ENCODE peak calls at places on chromosomes 12 and 14, in eight cellular contexts. One of them, this sample, is unnamed.
A peak's percentile ranks its signal among the peaks of the same experiment; 100 is the strongest.

GRCh38 chr12:106994579-106995220 is 7.8 kb upstream of the MTERF2 start:
- DNase-seq in MM.1S: no peak
- DNase-seq in gastrocnemius medialis: no peak
- DNase-seq in neural progenitor cell: no peak
- DNase-seq in SK-N-SH: no peak
- DNase-seq in IMR-90: peak; percentile 74
- DNase-seq in astrocyte: peak; percentile 56
- DNase-seq in A549: peak; percentile 56
- DNase-seq in this sample: no peak

GRCh38 chr14:99731536-99732435 is 47.7 kb downstream of the CYP46A1 start:
- DNase-seq in MM.1S: no peak
- DNase-seq in gastrocnemius medialis: peak; percentile 1
- DNase-seq in neural progenitor cell: no peak
- DNase-seq in SK-N-SH: no peak
- DNase-seq in IMR-90: no peak
- DNase-seq in astrocyte: no peak
- DNase-seq in A549: no peak
- DNase-seq in this sample: peak; percentile 72

GRCh38 chr14:104873380-104874055 is 8.4 kb downstream of the CEP170B start:
- DNase-seq in MM.1S: no peak
- DNase-seq in gastrocnemius medialis: no peak
- DNase-seq in neural progenitor cell: no peak
- DNase-seq in SK-N-SH: no peak
- DNase-seq in IMR-90: no peak
- DNase-seq in astrocyte: no peak
- DNase-seq in A549: no peak
- DNase-seq in this sample: no peak

GRCh38 chr14:32470161-32470705 is 141.1 kb downstream of the AKAP6 start:
- DNase-seq in MM.1S: no peak
- DNase-seq in gastrocnemius medialis: no peak
- DNase-seq in neural progenitor cell: no peak
- DNase-seq in SK-N-SH: no peak
- DNase-seq in IMR-90: peak; percentile 54
- DNase-seq in astrocyte: no peak
- DNase-seq in A549: no peak
- DNase-seq in this sample: no peak

GRCh38 chr14:24432259-24433131 is 2.7 kb downstream of the KHNYN start:
- DNase-seq in MM.1S: no peak
- DNase-seq in gastrocnemius medialis: no peak
- DNase-seq in neural progenitor cell: no peak
- DNase-seq in SK-N-SH: peak; percentile 17
- DNase-seq in IMR-90: peak; percentile 26
- DNase-seq in astrocyte: no peak
- DNase-seq in A549: no peak
- DNase-seq in this sample: no peak

GRCh38 chr12:62763827-62764226 is 171.1 kb downstream of the PPM1H start:
- DNase-seq in MM.1S: no peak
- DNase-seq in gastrocnemius medialis: no peak
- DNase-seq in neural progenitor cell: no peak
- DNase-seq in SK-N-SH: no peak
- DNase-seq in IMR-90: no peak
- DNase-seq in astrocyte: no peak
- DNase-seq in A549: no peak
- DNase-seq in this sample: no peak

GRCh38 chr12:90859591-90859990 is 95.4 kb downstream of the CCER1 start:
- DNase-seq in MM.1S: no peak
- DNase-seq in gastrocnemius medialis: no peak
- DNase-seq in neural progenitor cell: no peak
- DNase-seq in SK-N-SH: no peak
- DNase-seq in IMR-90: no peak
- DNase-seq in astrocyte: no peak
- DNase-seq in A549: no peak
- DNase-seq in this sample: no peak

GRCh38 chr12:83016226-83016835 is 329.6 kb downstream of the TMTC2 start:
- DNase-seq in MM.1S: no peak
- DNase-seq in gastrocnemius medialis: peak; percentile 19
- DNase-seq in neural progenitor cell: no peak
- DNase-seq in SK-N-SH: no peak
- DNase-seq in IMR-90: peak; percentile 89
- DNase-seq in astrocyte: peak; percentile 91
- DNase-seq in A549: peak; percentile 62
- DNase-seq in this sample: no peak

GRCh38 chr12:121861549-121862254 is 3.0 kb upstream of the HPD start:
- DNase-seq in MM.1S: peak; percentile 6
- DNase-seq in gastrocnemius medialis: no peak
- DNase-seq in neural progenitor cell: peak; percentile 44
- DNase-seq in SK-N-SH: peak; percentile 60
- DNase-seq in IMR-90: peak; percentile 38
- DNase-seq in astrocyte: peak; percentile 16
- DNase-seq in A549: no peak
- DNase-seq in this sample: no peak

GRCh38 chr12:3202734-3203446 is 125.7 kb downstream of the TSPAN9 start:
- DNase-seq in MM.1S: peak; percentile 37
- DNase-seq in gastrocnemius medialis: no peak
- DNase-seq in neural progenitor cell: peak; percentile 76
- DNase-seq in SK-N-SH: peak; percentile 83
- DNase-seq in IMR-90: peak; percentile 34
- DNase-seq in astrocyte: no peak
- DNase-seq in A549: peak; percentile 47
- DNase-seq in this sample: no peak

GRCh38 chr14:72775923-72776554 is 117.9 kb downstream of the DPF3 start:
- DNase-seq in MM.1S: no peak
- DNase-seq in gastrocnemius medialis: no peak
- DNase-seq in neural progenitor cell: no peak
- DNase-seq in SK-N-SH: no peak
- DNase-seq in IMR-90: no peak
- DNase-seq in astrocyte: no peak
- DNase-seq in A549: no peak
- DNase-seq in this sample: no peak

GRCh38 chr12:95857151-95857550 is 1.6 kb upstream of the SNRPF start:
- DNase-seq in MM.1S: no peak
- DNase-seq in gastrocnemius medialis: no peak
- DNase-seq in neural progenitor cell: no peak
- DNase-seq in SK-N-SH: no peak
- DNase-seq in IMR-90: no peak
- DNase-seq in astrocyte: no peak
- DNase-seq in A549: peak; percentile 20
- DNase-seq in this sample: no peak

GRCh38 chr12:32039341-32039740 is 67.3 kb upstream of the BICD1 start:
- DNase-seq in MM.1S: no peak
- DNase-seq in gastrocnemius medialis: no peak
- DNase-seq in neural progenitor cell: no peak
- DNase-seq in SK-N-SH: peak; percentile 74
- DNase-seq in IMR-90: peak; percentile 20
- DNase-seq in astrocyte: no peak
- DNase-seq in A549: no peak
- DNase-seq in this sample: no peak

GRCh38 chr12:30021046-30021833 is 237.5 kb upstream of the TMTC1 start:
- DNase-seq in MM.1S: no peak
- DNase-seq in gastrocnemius medialis: no peak
- DNase-seq in neural progenitor cell: no peak
- DNase-seq in SK-N-SH: no peak
- DNase-seq in IMR-90: peak; percentile 37
- DNase-seq in astrocyte: no peak
- DNase-seq in A549: no peak
- DNase-seq in this sample: no peak

GRCh38 chr14:90815817-90816662 is at the start of gene TTC7B:
- DNase-seq in MM.1S: peak; percentile 10
- DNase-seq in gastrocnemius medialis: no peak
- DNase-seq in neural progenitor cell: peak; percentile 86
- DNase-seq in SK-N-SH: peak; percentile 99
- DNase-seq in IMR-90: peak; percentile 24
- DNase-seq in astrocyte: no peak
- DNase-seq in A549: no peak
- DNase-seq in this sample: no peak

GRCh38 chr12:120928864-120929652 is 24.9 kb upstream of the SPPL3 start:
- DNase-seq in MM.1S: no peak
- DNase-seq in gastrocnemius medialis: no peak
- DNase-seq in neural progenitor cell: peak; percentile 46
- DNase-seq in SK-N-SH: no peak
- DNase-seq in IMR-90: no peak
- DNase-seq in astrocyte: no peak
- DNase-seq in A549: no peak
- DNase-seq in this sample: peak; percentile 78

GRCh38 chr14:49995162-49995561 is 102.3 kb downstream of the ARF6 start:
- DNase-seq in MM.1S: no peak
- DNase-seq in gastrocnemius medialis: no peak
- DNase-seq in neural progenitor cell: no peak
- DNase-seq in SK-N-SH: no peak
- DNase-seq in IMR-90: peak; percentile 39
- DNase-seq in astrocyte: no peak
- DNase-seq in A549: no peak
- DNase-seq in this sample: no peak

DNA sequence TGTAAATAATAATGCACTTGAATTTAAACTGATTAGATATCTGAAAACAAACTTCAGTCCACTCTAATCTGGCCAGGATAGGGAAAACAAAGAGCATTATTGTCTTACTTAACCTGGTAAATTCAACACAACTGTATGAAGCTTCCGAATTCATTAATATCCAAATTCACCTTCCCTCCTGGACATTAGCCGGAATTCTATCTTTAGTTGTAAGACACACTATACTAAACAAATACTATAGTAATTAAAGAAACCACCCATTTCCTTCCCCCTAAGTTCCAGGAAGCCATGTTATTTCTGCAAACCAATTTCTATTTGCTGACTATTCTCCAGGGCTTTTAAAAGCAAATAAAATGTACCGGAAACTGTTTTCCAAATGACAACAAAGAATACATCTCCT is 122.7 kb upstream of the MDM1 start:
- DNase-seq in MM.1S: no peak
- DNase-seq in gastrocnemius medialis: no peak
- DNase-seq in neural progenitor cell: no peak
- DNase-seq in SK-N-SH: no peak
- DNase-seq in IMR-90: no peak
- DNase-seq in astrocyte: no peak
- DNase-seq in A549: no peak
- DNase-seq in this sample: no peak
- H3K27ac ChIP-seq in MM.1S: no peak overlapping the region
- H3K27ac ChIP-seq in gastrocnemius medialis: no peak overlapping the region
- H3K27ac ChIP-seq in neural progenitor cell: no peak overlapping the region
- H3K27ac ChIP-seq in SK-N-SH: no peak overlapping the region
- H3K27ac ChIP-seq in IMR-90: no peak overlapping the region
- H3K27ac ChIP-seq in astrocyte: no peak overlapping the region
- H3K27ac ChIP-seq in A549: no peak overlapping the region
- H3K27ac ChIP-seq in this sample: no peak overlapping the region

DNA sequence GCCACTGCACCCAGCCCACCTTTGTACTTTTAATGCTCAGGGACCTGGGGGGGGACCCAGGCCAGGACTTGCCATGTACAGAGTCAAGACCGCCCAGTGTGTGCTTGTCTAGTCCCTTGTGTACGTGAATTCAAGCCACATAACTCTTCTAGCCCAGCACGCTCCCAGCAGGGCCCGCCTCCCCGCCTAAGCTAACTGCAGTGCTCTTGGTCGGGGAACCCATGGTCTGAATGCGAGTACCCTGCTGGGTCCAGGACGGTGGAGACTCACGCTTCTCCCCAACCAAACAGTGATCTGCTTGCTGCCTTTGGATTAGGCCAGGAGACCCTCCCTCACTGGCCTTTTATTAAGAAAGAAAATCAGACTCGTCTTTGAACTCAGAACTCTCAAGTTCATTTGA is 23.3 kb downstream of the CD9 start:
- DNase-seq in MM.1S: no peak
- DNase-seq in gastrocnemius medialis: no peak
- DNase-seq in neural progenitor cell: no peak
- DNase-seq in SK-N-SH: no peak
- DNase-seq in IMR-90: no peak
- DNase-seq in astrocyte: no peak
- DNase-seq in A549: no peak
- DNase-seq in this sample: peak; percentile 29
- H3K4me1 ChIP-seq in MM.1S: peaks cover 3% of the 10 kb centered on the region
- H3K4me1 ChIP-seq in gastrocnemius medialis: peaks cover 49% of the 10 kb centered on the region
- H3K4me1 ChIP-seq in neural progenitor cell: peaks cover 14% of the 10 kb centered on the region
- H3K4me1 ChIP-seq in SK-N-SH: no peaks in the 10 kb centered on the region
- H3K4me1 ChIP-seq in IMR-90: peaks cover 7% of the 10 kb centered on the region
- H3K4me1 ChIP-seq in astrocyte: peaks cover 27% of the 10 kb centered on the region
- H3K4me1 ChIP-seq in A549: peaks cover 15% of the 10 kb centered on the region
- H3K4me1 ChIP-seq in this sample: peaks cover 73% of the 10 kb centered on the region

DNA sequence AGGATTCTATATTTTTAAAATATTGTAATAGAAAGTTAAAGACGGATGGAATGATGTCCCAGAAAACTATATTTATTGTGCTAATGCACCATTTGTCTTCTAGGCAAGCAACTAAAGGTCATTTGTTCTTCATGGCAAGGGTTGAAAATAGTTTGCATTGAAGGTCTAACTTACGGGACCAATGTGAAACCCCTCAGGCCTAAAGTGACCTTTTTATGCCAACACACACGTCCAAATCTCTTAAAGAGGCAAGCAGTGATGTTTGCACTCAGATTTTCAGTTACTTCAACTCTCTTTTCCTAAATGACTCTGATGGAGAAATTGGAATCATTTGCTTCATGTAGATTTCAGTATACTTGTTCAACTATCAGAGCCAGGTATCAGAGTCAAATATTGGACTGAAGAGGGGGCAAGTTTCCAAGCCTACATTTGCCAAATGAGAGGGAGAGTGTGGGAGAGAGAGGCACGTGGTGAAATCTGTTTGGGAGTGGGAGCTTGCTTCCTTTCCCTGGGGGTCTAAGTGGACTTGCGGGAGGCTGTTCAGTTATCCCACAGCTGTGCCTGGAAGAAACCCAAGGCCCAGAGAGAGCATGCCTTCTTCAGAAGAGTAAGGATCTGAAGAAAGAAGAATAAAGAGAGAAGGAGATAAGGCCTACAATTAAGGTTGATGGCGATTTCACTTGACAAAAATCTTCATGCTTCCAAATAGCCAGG is 459.8 kb downstream of the BCAT1 start:
- DNase-seq in MM.1S: no peak
- DNase-seq in gastrocnemius medialis: no peak
- DNase-seq in neural progenitor cell: no peak
- DNase-seq in SK-N-SH: no peak
- DNase-seq in IMR-90: no peak
- DNase-seq in astrocyte: no peak
- DNase-seq in A549: no peak
- DNase-seq in this sample: no peak
- TF ChIP-seq CTCF in MM.1S: no peak
- TF ChIP-seq CTCF in gastrocnemius medialis: no peak
- TF ChIP-seq CTCF in neural progenitor cell: no peak
- TF ChIP-seq CTCF in SK-N-SH: no peak
- TF ChIP-seq CTCF in IMR-90: no peak
- TF ChIP-seq CTCF in astrocyte: no peak
- TF ChIP-seq CTCF in A549: no peak
- TF ChIP-seq CTCF in this sample: no peak

DNA sequence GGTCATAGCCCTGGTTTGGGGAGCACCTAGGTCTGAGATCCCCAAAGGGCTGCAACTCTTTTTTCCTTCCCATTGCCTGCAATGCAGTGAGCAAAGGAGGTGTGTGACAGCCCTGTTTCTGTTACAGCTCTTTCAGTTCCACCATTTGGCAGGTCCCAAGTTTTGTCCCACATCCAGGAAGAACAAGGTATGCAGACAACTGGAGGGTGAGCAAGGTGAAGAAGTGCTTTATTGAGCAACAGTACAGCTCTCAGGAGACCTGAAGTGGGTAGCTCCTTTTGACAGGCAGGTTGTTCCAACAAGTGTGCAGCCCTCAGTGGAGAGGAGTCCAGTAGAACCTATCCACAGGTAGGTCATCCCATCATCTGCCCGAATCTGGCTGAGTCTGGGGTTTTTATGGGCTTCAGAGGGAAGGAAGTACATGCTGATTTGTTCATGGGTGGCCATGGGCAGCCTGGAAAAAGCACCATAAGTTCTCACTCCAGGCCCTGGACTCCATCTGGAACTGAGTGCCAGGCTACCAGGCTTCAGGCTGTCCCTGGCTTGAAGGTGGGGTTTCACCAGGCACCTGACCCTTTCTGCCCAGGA is 62.8 kb upstream of the NAV3 start:
- DNase-seq in MM.1S: no peak
- DNase-seq in gastrocnemius medialis: no peak
- DNase-seq in neural progenitor cell: no peak
- DNase-seq in SK-N-SH: no peak
- DNase-seq in IMR-90: no peak
- DNase-seq in astrocyte: no peak
- DNase-seq in A549: no peak
- DNase-seq in this sample: no peak
- H3K27ac ChIP-seq in MM.1S: no peak overlapping the region
- H3K27ac ChIP-seq in gastrocnemius medialis: no peak overlapping the region
- H3K27ac ChIP-seq in neural progenitor cell: no peak overlapping the region
- H3K27ac ChIP-seq in SK-N-SH: no peak overlapping the region
- H3K27ac ChIP-seq in IMR-90: no peak overlapping the region
- H3K27ac ChIP-seq in astrocyte: no peak overlapping the region
- H3K27ac ChIP-seq in A549: no peak overlapping the region
- H3K27ac ChIP-seq in this sample: no peak overlapping the region